ENCODE peak calls at places on chromosomes 7 and 10, in six cellular contexts. D, F, O, W, J and T are unnamed samples.

GRCh38 chr7:137667633-137668387 is 179.0 kb downstream of the DGKI start:
- DNase-seq in D (no peak), F (no peak), O (peak), W (peak), J (no peak), T (no peak)

GRCh38 chr10:133034762-133035161 is 53.0 kb upstream of the ADGRA1 start:
- DNase-seq in D (no peak), F (no peak), O (no peak), W (no peak), J (no peak), T (no peak)

GRCh38 chr7:44678096-44678467 is 70.6 kb upstream of the ZMIZ2 start:
- DNase-seq in D (no peak), F (no peak), O (no peak), W (peak), J (no peak), T (no peak)

GRCh38 chr10:98457762-98458161 is 11.0 kb upstream of the HPS1 start:
- DNase-seq in D (no peak), F (no peak), O (no peak), W (no peak), J (no peak), T (no peak)

GRCh38 chr7:1454471-1455065 is 4.7 kb downstream of the MICALL2 start:
- DNase-seq in D (no peak), F (peak), O (no peak), W (no peak), J (peak), T (no peak)

GRCh38 chr10:86652361-86653202 is 1.8 kb upstream of the OPN4 start:
- DNase-seq in D (peak), F (no peak), O (no peak), W (no peak), J (no peak), T (peak)

GRCh38 chr7:156639426-156640256 is 933 bp upstream of the RNF32 start:
- DNase-seq in D (no peak), F (no peak), O (no peak), W (peak), J (no peak), T (no peak)

GRCh38 chr7:12422449-12423320 is 19.0 kb upstream of the VWDE start:
- DNase-seq in D (no peak), F (no peak), O (no peak), W (peak), J (no peak), T (no peak)

GRCh38 chr10:13831711-13832110 is 244.9 kb downstream of the PRPF18 start:
- DNase-seq in D (no peak), F (no peak), O (no peak), W (no peak), J (no peak), T (no peak)

GRCh38 chr10:58963723-58964124 is 212.7 kb upstream of the PHYHIPL start:
- DNase-seq in D (no peak), F (no peak), O (no peak), W (no peak), J (peak), T (no peak)

GRCh38 chr10:16788125-16788524 is 29.1 kb downstream of the RSU1 start:
- DNase-seq in D (no peak), F (no peak), O (no peak), W (no peak), J (no peak), T (no peak)

GRCh38 chr7:87875151-87876039 is 765 bp downstream of the SLC25A40 start:
- DNase-seq in D (no peak), F (peak), O (peak), W (peak), J (no peak), T (no peak)

GRCh38 chr7:114630186-114630824 is 215.7 kb downstream of the FOXP2 start:
- DNase-seq in D (no peak), F (no peak), O (no peak), W (no peak), J (no peak), T (no peak)

GRCh38 chr10:15088428-15089261 is at the start of gene ACBD7:
- DNase-seq in D (peak), F (peak), O (peak), W (peak), J (peak), T (peak)

GRCh38 chr10:118754132-118754555 is 626 bp downstream of the CACUL1 start:
- DNase-seq in D (peak), F (peak), O (peak), W (peak), J (no peak), T (no peak)

GRCh38 chr10:117005454-117006055 is 568 bp upstream of the SHTN1 start:
- DNase-seq in D (no peak), F (no peak), O (peak), W (peak), J (no peak), T (no peak)

GRCh38 chr7:39824801-39825200 is 125.3 kb upstream of the CDK13 start:
- DNase-seq in D (no peak), F (no peak), O (no peak), W (no peak), J (no peak), T (no peak)

GRCh38 chr10:93061594-93062498 is 1.2 kb downstream of the CYP26C1 start:
- DNase-seq in D (no peak), F (no peak), O (no peak), W (no peak), J (no peak), T (no peak)

GRCh38 chr10:90857635-90858488 is at the start of gene HTR7:
- DNase-seq in D (peak), F (peak), O (peak), W (peak), J (no peak), T (no peak)

GRCh38 chr7:49773082-49773938 is at the start of gene VWC2:
- DNase-seq in D (no peak), F (peak), O (no peak), W (no peak), J (no peak), T (no peak)

GRCh38 chr10:81696609-81697388 is 178.2 kb upstream of the NRG3 start:
- DNase-seq in D (no peak), F (no peak), O (no peak), W (no peak), J (no peak), T (no peak)

GRCh38 chr7:12584940-12585339 is 14.4 kb downstream of the SCIN start:
- DNase-seq in D (no peak), F (no peak), O (peak), W (no peak), J (no peak), T (no peak)